ENCODE peak calls at places on chromosomes 6 and 20, in five cellular contexts. One of them, this sample, is unnamed.
A peak's percentile ranks its signal among the peaks of the same experiment; 100 is the strongest.

GRCh38 chr6:117601811-117602150 is 530 bp downstream of the GOPC start:
- DNase-seq in SK-N-SH: no peak
- DNase-seq in PC-3: no peak
- DNase-seq in hepatocyte: no peak
- DNase-seq in PC-9: no peak
- DNase-seq in this sample: peak; percentile 13

GRCh38 chr6:52760105-52760765 is 3.0 kb downstream of the GSTA2 start:
- DNase-seq in PC-9: no peak
- DNase-seq in SK-N-SH: no peak
- DNase-seq in PC-3: no peak
- DNase-seq in hepatocyte: no peak
- DNase-seq in this sample: no peak

GRCh38 chr20:32158351-32158750 is 48.8 kb downstream of the TM9SF4 start:
- DNase-seq in SK-N-SH: no peak
- DNase-seq in PC-3: no peak
- DNase-seq in PC-9: no peak
- DNase-seq in hepatocyte: no peak
- DNase-seq in this sample: no peak

GRCh38 chr20:48635791-48636267 is 192.0 kb downstream of the PREX1 start:
- DNase-seq in PC-3: peak; percentile 64
- DNase-seq in SK-N-SH: peak; percentile 90
- DNase-seq in PC-9: peak; percentile 50
- DNase-seq in hepatocyte: peak; percentile 76
- DNase-seq in this sample: peak; percentile 82

GRCh38 chr6:8556370-8557018 is 121.1 kb upstream of the SLC35B3 start:
- DNase-seq in PC-3: peak; percentile 84
- DNase-seq in SK-N-SH: no peak
- DNase-seq in PC-9: peak; percentile 65
- DNase-seq in hepatocyte: peak; percentile 48
- DNase-seq in this sample: no peak

GRCh38 chr6:169296622-169297021 is 43.0 kb upstream of the THBS2 start:
- DNase-seq in SK-N-SH: no peak
- DNase-seq in PC-3: no peak
- DNase-seq in PC-9: no peak
- DNase-seq in hepatocyte: no peak
- DNase-seq in this sample: no peak

GRCh38 chr20:19944772-19945459 is 72.2 kb upstream of the NAA20 start:
- DNase-seq in hepatocyte: no peak
- DNase-seq in SK-N-SH: no peak
- DNase-seq in PC-3: no peak
- DNase-seq in PC-9: no peak
- DNase-seq in this sample: no peak

GRCh38 chr6:130138116-130138908 is 84.4 kb downstream of the SAMD3 start:
- DNase-seq in PC-9: no peak
- DNase-seq in PC-3: no peak
- DNase-seq in hepatocyte: no peak
- DNase-seq in SK-N-SH: no peak
- DNase-seq in this sample: no peak

GRCh38 chr6:167714166-167714565 is 112.5 kb upstream of the AFDN start:
- DNase-seq in PC-3: no peak
- DNase-seq in PC-9: no peak
- DNase-seq in SK-N-SH: no peak
- DNase-seq in hepatocyte: no peak
- DNase-seq in this sample: no peak

GRCh38 chr6:87700729-87701675 is 1.0 kb downstream of the AKIRIN2 start:
- DNase-seq in SK-N-SH: peak; percentile 69
- DNase-seq in hepatocyte: peak; percentile 71
- DNase-seq in PC-3: peak; percentile 83
- DNase-seq in PC-9: peak; percentile 84
- DNase-seq in this sample: peak; percentile 39

GRCh38 chr20:44319880-44320422 is 8.9 kb upstream of the FITM2 start:
- DNase-seq in PC-9: no peak
- DNase-seq in PC-3: no peak
- DNase-seq in SK-N-SH: no peak
- DNase-seq in hepatocyte: no peak
- DNase-seq in this sample: no peak

GRCh38 chr6:137808191-137808590 is 58.9 kb upstream of the TNFAIP3 start:
- DNase-seq in SK-N-SH: no peak
- DNase-seq in PC-9: peak; percentile 93
- DNase-seq in hepatocyte: no peak
- DNase-seq in PC-3: peak; percentile 91
- DNase-seq in this sample: no peak

GRCh38 chr20:48617481-48617880 is 210.3 kb downstream of the PREX1 start:
- DNase-seq in SK-N-SH: no peak
- DNase-seq in PC-3: no peak
- DNase-seq in hepatocyte: no peak
- DNase-seq in PC-9: no peak
- DNase-seq in this sample: no peak

GRCh38 chr6:83976037-83976755 is 57.4 kb upstream of the MRAP2 start:
- DNase-seq in PC-9: no peak
- DNase-seq in SK-N-SH: no peak
- DNase-seq in PC-3: no peak
- DNase-seq in hepatocyte: no peak
- DNase-seq in this sample: peak; percentile 47

GRCh38 chr6:170462366-170463020 is 90.6 kb downstream of the PSMB1 start:
- DNase-seq in SK-N-SH: no peak
- DNase-seq in PC-3: no peak
- DNase-seq in PC-9: no peak
- DNase-seq in hepatocyte: no peak
- DNase-seq in this sample: no peak

GRCh38 chr6:73121421-73121993 is 103.8 kb downstream of the KHDC1L start:
- DNase-seq in PC-9: peak; percentile 40
- DNase-seq in PC-3: peak; percentile 79
- DNase-seq in SK-N-SH: no peak
- DNase-seq in hepatocyte: peak; percentile 22
- DNase-seq in this sample: peak; percentile 33

GRCh38 chr6:26366504-26366903 is 1.5 kb downstream of the BTN3A2 start:
- DNase-seq in SK-N-SH: peak; percentile 46
- DNase-seq in PC-3: no peak
- DNase-seq in hepatocyte: no peak
- DNase-seq in PC-9: no peak
- DNase-seq in this sample: no peak

GRCh38 chr20:18624948-18625347 is 37.1 kb downstream of the DTD1 start:
- DNase-seq in SK-N-SH: no peak
- DNase-seq in hepatocyte: no peak
- DNase-seq in PC-3: no peak
- DNase-seq in PC-9: no peak
- DNase-seq in this sample: no peak

GRCh38 chr6:41737591-41738130 is 2.3 kb upstream of the TFEB start:
- DNase-seq in PC-3: no peak
- DNase-seq in SK-N-SH: no peak
- DNase-seq in hepatocyte: no peak
- DNase-seq in PC-9: no peak
- DNase-seq in this sample: no peak

GRCh38 chr20:43863821-43864544 is 50.7 kb upstream of the TOX2 start:
- DNase-seq in PC-3: no peak
- DNase-seq in PC-9: no peak
- DNase-seq in hepatocyte: no peak
- DNase-seq in SK-N-SH: no peak
- DNase-seq in this sample: no peak

GRCh38 chr6:169252805-169253189 is 849 bp downstream of the THBS2 start:
- DNase-seq in PC-9: no peak
- DNase-seq in SK-N-SH: no peak
- DNase-seq in PC-3: no peak
- DNase-seq in hepatocyte: no peak
- DNase-seq in this sample: peak; percentile 72

GRCh38 chr20:38246357-38247165 is 14.0 kb downstream of the KIAA1755 start:
- DNase-seq in PC-3: no peak
- DNase-seq in hepatocyte: peak; percentile 33
- DNase-seq in SK-N-SH: no peak
- DNase-seq in PC-9: peak; percentile 19
- DNase-seq in this sample: no peak

GRCh38 chr6:6007311-6008113 is 787 bp upstream of the NRN1 start:
- DNase-seq in PC-3: no peak
- DNase-seq in PC-9: no peak
- DNase-seq in hepatocyte: no peak
- DNase-seq in SK-N-SH: peak; percentile 68
- DNase-seq in this sample: peak; percentile 82

GRCh38 chr6:142531727-142532126 is 229.9 kb downstream of the ADGRG6 start:
- DNase-seq in PC-3: no peak
- DNase-seq in PC-9: peak; percentile 35
- DNase-seq in hepatocyte: no peak
- DNase-seq in SK-N-SH: no peak
- DNase-seq in this sample: no peak

GRCh38 chr6:32085759-32086458 is 23.2 kb downstream of the TNXB start:
- DNase-seq in hepatocyte: no peak
- DNase-seq in PC-3: no peak
- DNase-seq in SK-N-SH: peak; percentile 63
- DNase-seq in PC-9: peak; percentile 56
- DNase-seq in this sample: no peak

DNA sequence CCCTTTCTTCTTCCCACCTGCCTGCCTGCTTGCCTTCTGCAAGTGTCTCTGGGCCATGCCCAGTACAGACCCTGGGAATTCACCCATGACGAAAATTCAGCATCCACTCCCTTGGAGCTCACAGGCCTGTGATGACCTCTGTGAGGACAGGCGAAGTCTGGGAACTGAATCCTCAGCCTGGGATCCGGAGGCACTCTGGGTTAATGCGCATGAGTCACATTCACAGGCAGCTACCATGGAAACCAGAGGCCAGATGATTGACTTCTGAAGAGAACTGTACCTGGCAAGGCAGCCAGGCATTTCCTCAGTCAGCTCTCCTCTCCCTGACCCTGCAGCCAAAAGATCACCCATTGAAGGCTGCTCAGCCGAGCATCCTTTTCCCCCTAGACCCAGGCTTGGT is 41.0 kb downstream of the SLC9A8 start:
- DNase-seq in SK-N-SH: peak; percentile 45
- DNase-seq in hepatocyte: peak; percentile 78
- DNase-seq in PC-3: peak; percentile 61
- DNase-seq in PC-9: peak; percentile 78
- DNase-seq in this sample: peak; percentile 72
- H3K9me2 ChIP-seq in SK-N-SH: no peaks in the 10 kb centered on the region
- H3K9me2 ChIP-seq in hepatocyte: no peaks in the 10 kb centered on the region
- H3K9me2 ChIP-seq in PC-3: no peaks in the 10 kb centered on the region
- H3K9me2 ChIP-seq in PC-9: no peaks in the 10 kb centered on the region
- H3K9me2 ChIP-seq in this sample: no peaks in the 10 kb centered on the region

GRCh38 chr6:108942556-108943492 is 94.6 kb downstream of the ARMC2 start:
- DNase-seq in PC-3: no peak
- DNase-seq in PC-9: no peak
- DNase-seq in SK-N-SH: peak; percentile 51
- DNase-seq in hepatocyte: no peak
- DNase-seq in this sample: no peak
- H3K4me3 ChIP-seq in PC-3: no peak overlapping the region
- H3K4me3 ChIP-seq in PC-9: no peak overlapping the region
- H3K4me3 ChIP-seq in SK-N-SH: no peak overlapping the region
- H3K4me3 ChIP-seq in hepatocyte: no peak overlapping the region
- H3K4me3 ChIP-seq in this sample: no peak overlapping the region

DNA sequence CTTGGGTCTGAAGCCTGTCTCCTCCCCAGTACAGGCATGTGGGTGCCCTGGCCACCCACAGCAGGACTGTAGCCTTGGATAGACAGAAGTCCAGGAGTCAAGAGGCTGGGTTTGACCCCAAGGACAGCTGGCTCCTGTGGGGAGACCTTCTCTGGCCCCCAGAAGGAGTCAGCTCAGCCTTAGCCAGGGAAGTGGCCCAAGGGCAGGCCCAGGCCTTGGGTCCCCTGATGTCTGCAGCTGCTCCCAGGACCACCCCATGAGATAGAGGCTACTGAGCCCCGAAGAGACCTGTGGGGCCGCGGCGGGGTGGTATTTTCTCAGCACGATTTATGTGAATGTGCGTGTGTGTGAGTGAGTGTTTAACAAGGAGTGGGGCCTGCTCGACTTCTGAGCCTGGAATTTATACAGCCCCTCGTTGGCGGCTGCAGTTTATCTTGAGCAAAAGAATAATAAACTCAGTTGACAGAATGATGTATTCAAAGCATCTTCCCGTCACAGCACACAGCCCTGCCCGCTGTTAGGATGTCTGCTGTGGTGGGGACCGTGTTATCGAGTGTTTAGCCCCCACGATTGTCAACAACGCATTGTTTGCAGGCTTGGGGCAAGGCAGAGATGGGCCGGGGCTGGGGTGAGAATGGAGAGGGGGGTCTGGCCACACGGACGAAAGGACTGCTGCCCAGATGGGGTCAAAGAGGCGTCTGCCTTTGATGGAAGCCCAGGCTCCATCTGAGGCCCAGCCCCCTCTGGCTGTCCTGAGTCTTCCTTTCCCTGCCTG is 163.3 kb downstream of the VEGFA start:
- DNase-seq in SK-N-SH: peak; percentile 52
- DNase-seq in PC-3: no peak
- DNase-seq in hepatocyte: peak; percentile 79
- DNase-seq in PC-9: no peak
- DNase-seq in this sample: no peak
- H2AFZ ChIP-seq in SK-N-SH: no peak overlapping the region
- H2AFZ ChIP-seq in PC-3: no peak overlapping the region
- H2AFZ ChIP-seq in hepatocyte: no peak overlapping the region
- H2AFZ ChIP-seq in PC-9: no peak overlapping the region
- H2AFZ ChIP-seq in this sample: peak overlapping the region; percentile 23

GRCh38 chr6:53906842-53907241 is 112.0 kb downstream of the LRRC1 start:
- DNase-seq in hepatocyte: no peak
- DNase-seq in PC-9: no peak
- DNase-seq in SK-N-SH: no peak
- DNase-seq in PC-3: no peak
- DNase-seq in this sample: no peak
- H3K9me2 ChIP-seq in hepatocyte: no peaks in the 10 kb centered on the region
- H3K9me2 ChIP-seq in PC-9: no peaks in the 10 kb centered on the region
- H3K9me2 ChIP-seq in SK-N-SH: no peaks in the 10 kb centered on the region
- H3K9me2 ChIP-seq in PC-3: no peaks in the 10 kb centered on the region
- H3K9me2 ChIP-seq in this sample: no peaks in the 10 kb centered on the region

DNA sequence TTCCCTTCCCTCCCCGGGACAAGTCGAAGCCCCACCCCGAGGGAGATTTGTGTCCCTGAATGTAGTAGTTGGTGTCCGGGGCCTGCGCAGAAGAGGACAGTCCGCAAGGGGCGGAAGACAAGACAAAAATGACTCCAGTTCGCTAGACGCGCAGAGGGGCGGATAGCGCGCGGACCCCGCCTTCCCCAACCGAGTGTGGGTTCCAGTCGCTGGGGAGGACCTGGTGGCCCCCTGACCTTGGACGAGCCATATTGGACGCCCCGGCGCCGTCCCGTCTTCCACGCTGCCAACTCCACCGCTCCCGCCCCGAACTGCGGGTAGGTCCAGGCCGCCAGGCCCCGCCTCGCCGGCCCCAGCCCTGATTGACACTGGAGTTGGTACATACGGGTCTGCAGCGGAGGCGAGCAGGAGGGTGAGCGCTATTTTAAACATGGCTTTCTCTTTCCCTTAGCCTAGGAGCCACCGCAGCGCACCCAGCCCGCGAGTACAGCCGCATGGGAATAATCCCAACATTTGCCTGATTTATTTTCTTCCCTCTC is 802 bp downstream of the HMGN3 start:
- DNase-seq in PC-3: peak; percentile 74
- DNase-seq in PC-9: peak; percentile 66
- DNase-seq in hepatocyte: peak; percentile 91
- DNase-seq in SK-N-SH: peak; percentile 90
- DNase-seq in this sample: peak; percentile 90
- H3K4me3 ChIP-seq in PC-3: peak overlapping the region; percentile 97
- H3K4me3 ChIP-seq in PC-9: peak overlapping the region; percentile 92
- H3K4me3 ChIP-seq in hepatocyte: peak overlapping the region; percentile 99
- H3K4me3 ChIP-seq in SK-N-SH: peak overlapping the region; percentile 100
- H3K4me3 ChIP-seq in this sample: peak overlapping the region; percentile 75

This sample was measured in GM23338.